ENCODE peak calls at places on chromosome 20, in six cellular contexts. One of them, this sample, is unnamed.

GRCh38 chr20:59971428-59971827 is 13.2 kb downstream of the CDH26 start:
- DNase-seq in mucosa of descending colon: no peak
- DNase-seq in dorsolateral prefrontal cortex: no peak
- DNase-seq in ecto neural progenitor cell: no peak
- DNase-seq in effector memory CD8-positive, alpha-beta T cell: no peak
- DNase-seq in NCI-H1092 treated with DMSO at 0.1 percent for 48 hours: no peak
- DNase-seq in this sample: no peak

GRCh38 chr20:25018841-25019240 is 26.3 kb upstream of the APMAP start:
- DNase-seq in mucosa of descending colon: no peak
- DNase-seq in dorsolateral prefrontal cortex: peak
- DNase-seq in ecto neural progenitor cell: no peak
- DNase-seq in effector memory CD8-positive, alpha-beta T cell: no peak
- DNase-seq in NCI-H1092 treated with DMSO at 0.1 percent for 48 hours: no peak
- DNase-seq in this sample: no peak

GRCh38 chr20:34636648-34637047 is 40.2 kb downstream of the PIGU start:
- DNase-seq in mucosa of descending colon: no peak
- DNase-seq in dorsolateral prefrontal cortex: no peak
- DNase-seq in ecto neural progenitor cell: no peak
- DNase-seq in effector memory CD8-positive, alpha-beta T cell: no peak
- DNase-seq in NCI-H1092 treated with DMSO at 0.1 percent for 48 hours: no peak
- DNase-seq in this sample: no peak

GRCh38 chr20:36741072-36741471 is 4.8 kb downstream of the NDRG3 start:
- DNase-seq in mucosa of descending colon: no peak
- DNase-seq in dorsolateral prefrontal cortex: no peak
- DNase-seq in ecto neural progenitor cell: no peak
- DNase-seq in effector memory CD8-positive, alpha-beta T cell: no peak
- DNase-seq in NCI-H1092 treated with DMSO at 0.1 percent for 48 hours: no peak
- DNase-seq in this sample: no peak

GRCh38 chr20:52179331-52180166 is 12.0 kb downstream of the ZFP64 start:
- DNase-seq in mucosa of descending colon: no peak
- DNase-seq in dorsolateral prefrontal cortex: no peak
- DNase-seq in ecto neural progenitor cell: no peak
- DNase-seq in effector memory CD8-positive, alpha-beta T cell: no peak
- DNase-seq in NCI-H1092 treated with DMSO at 0.1 percent for 48 hours: no peak
- DNase-seq in this sample: no peak

GRCh38 chr20:42179768-42180167 is 561.6 kb upstream of the CHD6 start:
- DNase-seq in mucosa of descending colon: peak
- DNase-seq in dorsolateral prefrontal cortex: no peak
- DNase-seq in ecto neural progenitor cell: peak
- DNase-seq in effector memory CD8-positive, alpha-beta T cell: no peak
- DNase-seq in NCI-H1092 treated with DMSO at 0.1 percent for 48 hours: no peak
- DNase-seq in this sample: no peak

GRCh38 chr20:46779831-46780230 is 70.4 kb downstream of the SLC2A10 start:
- DNase-seq in mucosa of descending colon: no peak
- DNase-seq in dorsolateral prefrontal cortex: no peak
- DNase-seq in ecto neural progenitor cell: no peak
- DNase-seq in effector memory CD8-positive, alpha-beta T cell: no peak
- DNase-seq in NCI-H1092 treated with DMSO at 0.1 percent for 48 hours: no peak
- DNase-seq in this sample: no peak

GRCh38 chr20:9912290-9912689 is 73.4 kb upstream of the PAK5 start:
- DNase-seq in mucosa of descending colon: no peak
- DNase-seq in dorsolateral prefrontal cortex: no peak
- DNase-seq in ecto neural progenitor cell: no peak
- DNase-seq in effector memory CD8-positive, alpha-beta T cell: no peak
- DNase-seq in NCI-H1092 treated with DMSO at 0.1 percent for 48 hours: no peak
- DNase-seq in this sample: no peak

GRCh38 chr20:50494428-50494827 is 15.8 kb upstream of the PTPN1 start:
- DNase-seq in mucosa of descending colon: no peak
- DNase-seq in dorsolateral prefrontal cortex: no peak
- DNase-seq in ecto neural progenitor cell: no peak
- DNase-seq in effector memory CD8-positive, alpha-beta T cell: no peak
- DNase-seq in NCI-H1092 treated with DMSO at 0.1 percent for 48 hours: no peak
- DNase-seq in this sample: no peak

GRCh38 chr20:10673176-10673830 is 496 bp downstream of the JAG1 start:
- DNase-seq in mucosa of descending colon: peak
- DNase-seq in dorsolateral prefrontal cortex: peak
- DNase-seq in ecto neural progenitor cell: peak
- DNase-seq in effector memory CD8-positive, alpha-beta T cell: no peak
- DNase-seq in NCI-H1092 treated with DMSO at 0.1 percent for 48 hours: peak
- DNase-seq in this sample: peak

GRCh38 chr20:35463455-35464300 is 8.3 kb downstream of the CEP250 start:
- DNase-seq in mucosa of descending colon: peak
- DNase-seq in dorsolateral prefrontal cortex: peak
- DNase-seq in ecto neural progenitor cell: peak
- DNase-seq in effector memory CD8-positive, alpha-beta T cell: peak
- DNase-seq in NCI-H1092 treated with DMSO at 0.1 percent for 48 hours: peak
- DNase-seq in this sample: peak

GRCh38 chr20:24081077-24081476 is 92.5 kb upstream of the GGTLC1 start:
- DNase-seq in mucosa of descending colon: no peak
- DNase-seq in dorsolateral prefrontal cortex: no peak
- DNase-seq in ecto neural progenitor cell: no peak
- DNase-seq in effector memory CD8-positive, alpha-beta T cell: no peak
- DNase-seq in NCI-H1092 treated with DMSO at 0.1 percent for 48 hours: no peak
- DNase-seq in this sample: no peak

GRCh38 chr20:21229163-21229562 is 74.0 kb upstream of the XRN2 start:
- DNase-seq in mucosa of descending colon: no peak
- DNase-seq in dorsolateral prefrontal cortex: no peak
- DNase-seq in ecto neural progenitor cell: no peak
- DNase-seq in effector memory CD8-positive, alpha-beta T cell: no peak
- DNase-seq in NCI-H1092 treated with DMSO at 0.1 percent for 48 hours: no peak
- DNase-seq in this sample: no peak

GRCh38 chr20:37810027-37810426 is 92.9 kb upstream of the VSTM2L start:
- DNase-seq in mucosa of descending colon: no peak
- DNase-seq in dorsolateral prefrontal cortex: no peak
- DNase-seq in ecto neural progenitor cell: no peak
- DNase-seq in effector memory CD8-positive, alpha-beta T cell: no peak
- DNase-seq in NCI-H1092 treated with DMSO at 0.1 percent for 48 hours: no peak
- DNase-seq in this sample: no peak

GRCh38 chr20:62056377-62056776 is 9.3 kb downstream of the TAF4 start:
- DNase-seq in mucosa of descending colon: no peak
- DNase-seq in dorsolateral prefrontal cortex: no peak
- DNase-seq in ecto neural progenitor cell: no peak
- DNase-seq in effector memory CD8-positive, alpha-beta T cell: no peak
- DNase-seq in NCI-H1092 treated with DMSO at 0.1 percent for 48 hours: no peak
- DNase-seq in this sample: no peak

GRCh38 chr20:45470939-45471338 is 1.4 kb downstream of the WFDC2 start:
- DNase-seq in mucosa of descending colon: no peak
- DNase-seq in dorsolateral prefrontal cortex: no peak
- DNase-seq in ecto neural progenitor cell: no peak
- DNase-seq in effector memory CD8-positive, alpha-beta T cell: no peak
- DNase-seq in NCI-H1092 treated with DMSO at 0.1 percent for 48 hours: peak
- DNase-seq in this sample: no peak

GRCh38 chr20:10433014-10433622 is 904 bp downstream of the MKKS start:
- DNase-seq in mucosa of descending colon: peak
- DNase-seq in dorsolateral prefrontal cortex: no peak
- DNase-seq in ecto neural progenitor cell: no peak
- DNase-seq in effector memory CD8-positive, alpha-beta T cell: no peak
- DNase-seq in NCI-H1092 treated with DMSO at 0.1 percent for 48 hours: no peak
- DNase-seq in this sample: no peak

GRCh38 chr20:31605902-31606677 is 1.0 kb downstream of the ID1 start:
- DNase-seq in mucosa of descending colon: peak
- DNase-seq in dorsolateral prefrontal cortex: no peak
- DNase-seq in ecto neural progenitor cell: peak
- DNase-seq in effector memory CD8-positive, alpha-beta T cell: no peak
- DNase-seq in NCI-H1092 treated with DMSO at 0.1 percent for 48 hours: peak
- DNase-seq in this sample: no peak

GRCh38 chr20:24953621-24954133 is 4.6 kb downstream of the CST7 start:
- DNase-seq in mucosa of descending colon: no peak
- DNase-seq in dorsolateral prefrontal cortex: no peak
- DNase-seq in ecto neural progenitor cell: peak
- DNase-seq in effector memory CD8-positive, alpha-beta T cell: peak
- DNase-seq in NCI-H1092 treated with DMSO at 0.1 percent for 48 hours: no peak
- DNase-seq in this sample: no peak

GRCh38 chr20:25477156-25477882 is 69.8 kb downstream of the GINS1 start:
- DNase-seq in mucosa of descending colon: no peak
- DNase-seq in dorsolateral prefrontal cortex: no peak
- DNase-seq in ecto neural progenitor cell: no peak
- DNase-seq in effector memory CD8-positive, alpha-beta T cell: no peak
- DNase-seq in NCI-H1092 treated with DMSO at 0.1 percent for 48 hours: no peak
- DNase-seq in this sample: no peak

GRCh38 chr20:7161690-7162089 is 394.2 kb downstream of the BMP2 start:
- DNase-seq in mucosa of descending colon: peak
- DNase-seq in dorsolateral prefrontal cortex: no peak
- DNase-seq in ecto neural progenitor cell: no peak
- DNase-seq in effector memory CD8-positive, alpha-beta T cell: no peak
- DNase-seq in NCI-H1092 treated with DMSO at 0.1 percent for 48 hours: peak
- DNase-seq in this sample: peak

GRCh38 chr20:34262488-34263288 is 21.5 kb downstream of the ASIP start:
- DNase-seq in mucosa of descending colon: no peak
- DNase-seq in dorsolateral prefrontal cortex: no peak
- DNase-seq in ecto neural progenitor cell: no peak
- DNase-seq in effector memory CD8-positive, alpha-beta T cell: no peak
- DNase-seq in NCI-H1092 treated with DMSO at 0.1 percent for 48 hours: no peak
- DNase-seq in this sample: no peak

GRCh38 chr20:38220587-38220986 is 39.9 kb downstream of the KIAA1755 start:
- DNase-seq in mucosa of descending colon: no peak
- DNase-seq in dorsolateral prefrontal cortex: no peak
- DNase-seq in ecto neural progenitor cell: no peak
- DNase-seq in effector memory CD8-positive, alpha-beta T cell: no peak
- DNase-seq in NCI-H1092 treated with DMSO at 0.1 percent for 48 hours: no peak
- DNase-seq in this sample: no peak

GRCh38 chr20:35490736-35491181 is 35.4 kb downstream of the CEP250 start:
- DNase-seq in mucosa of descending colon: peak
- DNase-seq in dorsolateral prefrontal cortex: no peak
- DNase-seq in ecto neural progenitor cell: no peak
- DNase-seq in effector memory CD8-positive, alpha-beta T cell: peak
- DNase-seq in NCI-H1092 treated with DMSO at 0.1 percent for 48 hours: no peak
- DNase-seq in this sample: no peak

GRCh38 chr20:40571625-40572024 is 117.4 kb downstream of the MAFB start:
- DNase-seq in mucosa of descending colon: no peak
- DNase-seq in dorsolateral prefrontal cortex: no peak
- DNase-seq in ecto neural progenitor cell: no peak
- DNase-seq in effector memory CD8-positive, alpha-beta T cell: no peak
- DNase-seq in NCI-H1092 treated with DMSO at 0.1 percent for 48 hours: no peak
- DNase-seq in this sample: no peak

GRCh38 chr20:62235777-62236157 is 2.6 kb upstream of the OSBPL2 start:
- DNase-seq in mucosa of descending colon: no peak
- DNase-seq in dorsolateral prefrontal cortex: no peak
- DNase-seq in ecto neural progenitor cell: no peak
- DNase-seq in effector memory CD8-positive, alpha-beta T cell: no peak
- DNase-seq in NCI-H1092 treated with DMSO at 0.1 percent for 48 hours: no peak
- DNase-seq in this sample: no peak

GRCh38 chr20:57320358-57320757 is 9.2 kb upstream of the SPO11 start:
- DNase-seq in mucosa of descending colon: no peak
- DNase-seq in dorsolateral prefrontal cortex: no peak
- DNase-seq in ecto neural progenitor cell: no peak
- DNase-seq in effector memory CD8-positive, alpha-beta T cell: no peak
- DNase-seq in NCI-H1092 treated with DMSO at 0.1 percent for 48 hours: no peak
- DNase-seq in this sample: no peak

GRCh38 chr20:52410182-52410647 is 218.6 kb upstream of the ZFP64 start:
- DNase-seq in mucosa of descending colon: peak
- DNase-seq in dorsolateral prefrontal cortex: no peak
- DNase-seq in ecto neural progenitor cell: no peak
- DNase-seq in effector memory CD8-positive, alpha-beta T cell: peak
- DNase-seq in NCI-H1092 treated with DMSO at 0.1 percent for 48 hours: no peak
- DNase-seq in this sample: no peak

GRCh38 chr20:37976862-37977261 is 56.4 kb downstream of the TTI1 start:
- DNase-seq in mucosa of descending colon: no peak
- DNase-seq in dorsolateral prefrontal cortex: no peak
- DNase-seq in ecto neural progenitor cell: no peak
- DNase-seq in effector memory CD8-positive, alpha-beta T cell: no peak
- DNase-seq in NCI-H1092 treated with DMSO at 0.1 percent for 48 hours: no peak
- DNase-seq in this sample: no peak